ENCODE peak calls at places on chromosomes 5 and 9, in four cellular contexts. T, A, B and I are unnamed samples.

GRCh38 chr9:112112941-112113399 is 62.1 kb downstream of the SUSD1 start:
- DNase-seq in T (no peak), A (peak), B (no peak), I (no peak)

GRCh38 chr9:92064711-92065110 is 50.5 kb downstream of the SPTLC1 start:
- DNase-seq in T (no peak), A (no peak), B (no peak), I (no peak)

GRCh38 chr5:151528996-151529395 is 62.1 kb downstream of the FAT2 start:
- DNase-seq in T (no peak), A (no peak), B (no peak), I (no peak)

GRCh38 chr5:138544171-138545134 is 1.4 kb upstream of the ETF1 start:
- DNase-seq in T (no peak), A (peak), B (no peak), I (no peak)

GRCh38 chr5:142529626-142530278 is 156.1 kb downstream of the FGF1 start:
- DNase-seq in T (no peak), A (no peak), B (no peak), I (no peak)

GRCh38 chr5:109410389-109411174 is 808 bp upstream of the PJA2 start:
- DNase-seq in T (peak), A (peak), B (no peak), I (peak)

GRCh38 chr9:71353723-71354122 is 232.3 kb upstream of the TRPM3 start:
- DNase-seq in T (no peak), A (no peak), B (no peak), I (no peak)

GRCh38 chr5:41747291-41747690 is 122.9 kb downstream of the OXCT1 start:
- DNase-seq in T (no peak), A (no peak), B (no peak), I (no peak)

GRCh38 chr9:93236541-93237206 is 52.7 kb downstream of the WNK2 start:
- DNase-seq in T (no peak), A (no peak), B (no peak), I (no peak)

GRCh38 chr5:14745753-14746152 is 81.2 kb downstream of the OTULIN start:
- DNase-seq in T (no peak), A (no peak), B (no peak), I (no peak)

GRCh38 chr9:126028746-126029145 is 281.6 kb downstream of the PBX3 start:
- DNase-seq in T (no peak), A (no peak), B (no peak), I (no peak)

GRCh38 chr5:67140413-67140812 is 56.2 kb downstream of the CD180 start:
- DNase-seq in T (no peak), A (no peak), B (no peak), I (no peak)

GRCh38 chr5:78586251-78586650 is 62.3 kb downstream of the LHFPL2 start:
- DNase-seq in T (no peak), A (no peak), B (no peak), I (peak)

GRCh38 chr9:115643948-115644727 is 509.5 kb upstream of the PAPPA start:
- DNase-seq in T (no peak), A (no peak), B (no peak), I (no peak)

GRCh38 chr9:27437652-27438373 is 86.3 kb upstream of the IFNK start:
- DNase-seq in T (no peak), A (no peak), B (no peak), I (no peak)

GRCh38 chr5:2156358-2157059 is 273.8 kb upstream of the IRX4 start:
- DNase-seq in T (no peak), A (peak), B (no peak), I (no peak)

GRCh38 chr9:103802068-103802467 is 292.0 kb upstream of the SMC2 start:
- DNase-seq in T (no peak), A (no peak), B (no peak), I (no peak)

GRCh38 chr9:71928806-71929205 is 17.4 kb downstream of the C9orf85 start:
- DNase-seq in T (no peak), A (no peak), B (no peak), I (no peak)

GRCh38 chr5:71528206-71528605 is 58.9 kb upstream of the MCCC2 start:
- DNase-seq in T (no peak), A (no peak), B (no peak), I (no peak)

GRCh38 chr5:128538249-128539037 is 398 bp upstream of the FBN2 start:
- DNase-seq in T (peak), A (peak), B (peak), I (no peak)

GRCh38 chr9:123321874-123322770 is 33.9 kb upstream of the CRB2 start:
- DNase-seq in T (no peak), A (no peak), B (no peak), I (no peak)

GRCh38 chr5:76811214-76811613 is 7.6 kb upstream of the F2RL1 start:
- DNase-seq in T (no peak), A (no peak), B (no peak), I (no peak)

GRCh38 chr5:23483090-23483489 is 24.3 kb upstream of the PRDM9 start:
- DNase-seq in T (no peak), A (no peak), B (no peak), I (no peak)

GRCh38 chr9:112051812-112052211 is 123.3 kb downstream of the SUSD1 start:
- DNase-seq in T (no peak), A (no peak), B (no peak), I (no peak)

GRCh38 chr5:178291969-178292825 is 59.6 kb upstream of the PHYKPL start:
- DNase-seq in T (no peak), A (no peak), B (no peak), I (no peak)

GRCh38 chr5:171906171-171906570 is 100.3 kb downstream of the FBXW11 start:
- DNase-seq in T (no peak), A (no peak), B (no peak), I (no peak)

GRCh38 chr9:33137781-33138264 is 29.3 kb downstream of the B4GALT1 start:
- DNase-seq in T (no peak), A (no peak), B (no peak), I (no peak)

GRCh38 chr9:114403153-114403756 is 15.5 kb upstream of the AKNA start:
- DNase-seq in T (no peak), A (no peak), B (no peak), I (no peak)

GRCh38 chr9:26947736-26948135 is 694 bp upstream of the PLAA start:
- DNase-seq in T (no peak), A (peak), B (no peak), I (no peak)

GRCh38 chr9:130886981-130887380 is 9.6 kb downstream of the QRFP start:
- DNase-seq in T (no peak), A (no peak), B (no peak), I (no peak)

GRCh38 chr5:91049800-91050199 is 333.3 kb downstream of the ARRDC3 start:
- DNase-seq in T (no peak), A (no peak), B (no peak), I (no peak)

GRCh38 chr5:37838152-37838932 is 1.5 kb downstream of the GDNF start:
- DNase-seq in T (peak), A (peak), B (no peak), I (no peak)

GRCh38 chr9:83628540-83628939 is 5.6 kb downstream of the IDNK start:
- DNase-seq in T (no peak), A (no peak), B (no peak), I (no peak)